ENCODE peak calls at places on chromosomes 1 and 21, in nine cellular contexts. C, L, K, W, T, A, O, J and M are unnamed samples.

GRCh38 chr21:22288885-22289509 is 1290.8 kb downstream of the NCAM2 start:
- DNase-seq in C (no peak), L (no peak), K (no peak), W (no peak), T (no peak), A (no peak), O (no peak), J (no peak), M (no peak)

GRCh38 chr21:37534431-37534830 is 167.9 kb downstream of the DYRK1A start:
- DNase-seq in C (no peak), L (no peak), K (no peak), W (no peak), T (no peak), A (no peak), O (no peak), J (no peak), M (no peak)

GRCh38 chr1:218357893-218358232 is 12.7 kb downstream of the TGFB2 start:
- DNase-seq in C (no peak), L (no peak), K (no peak), W (no peak), T (no peak), A (no peak), O (no peak), J (no peak), M (no peak)

GRCh38 chr1:99580451-99580850 is 65.5 kb upstream of the PALMD start:
- DNase-seq in C (peak; percentile 99), L (no peak), K (no peak), W (peak; percentile 70), T (no peak), A (no peak), O (peak; percentile 66), J (no peak), M (no peak)

GRCh38 chr21:46418265-46418946 is 40.3 kb upstream of the DIP2A start:
- DNase-seq in C (no peak), L (no peak), K (no peak), W (no peak), T (no peak), A (no peak), O (no peak), J (no peak), M (no peak)

GRCh38 chr1:203088441-203088840 is 2.6 kb upstream of the MYOG start:
- DNase-seq in C (no peak), L (no peak), K (no peak), W (peak; percentile 30), T (no peak), A (no peak), O (no peak), J (no peak), M (no peak)

GRCh38 chr1:109823543-109824348 is 60.0 kb upstream of the EPS8L3 start:
- DNase-seq in C (no peak), L (no peak), K (peak; percentile 36), W (peak; percentile 76), T (peak; percentile 20), A (peak; percentile 72), O (no peak), J (no peak), M (no peak)

GRCh38 chr1:204398197-204399125 is 13.2 kb downstream of the PPP1R15B start:
- DNase-seq in C (peak; percentile 87), L (peak; percentile 55), K (peak; percentile 77), W (no peak), T (peak; percentile 92), A (no peak), O (peak; percentile 72), J (peak; percentile 38), M (peak; percentile 37)

GRCh38 chr1:218513248-218513647 is 168.1 kb downstream of the TGFB2 start:
- DNase-seq in C (no peak), L (no peak), K (no peak), W (no peak), T (no peak), A (no peak), O (no peak), J (no peak), M (no peak)

GRCh38 chr1:47249755-47250154 is 17.7 kb upstream of the TAL1 start:
- DNase-seq in C (no peak), L (no peak), K (no peak), W (no peak), T (no peak), A (no peak), O (no peak), J (no peak), M (no peak)

GRCh38 chr1:245288796-245289195 is 134.0 kb downstream of the KIF26B start:
- DNase-seq in C (no peak), L (no peak), K (no peak), W (no peak), T (no peak), A (no peak), O (no peak), J (no peak), M (no peak)

GRCh38 chr1:183471748-183472487 is 381 bp upstream of the SMG7 start:
- DNase-seq in C (peak; percentile 96), L (peak; percentile 98), K (peak; percentile 96), W (peak; percentile 95), T (peak; percentile 96), A (peak; percentile 99), O (peak; percentile 98), J (peak; percentile 94), M (peak; percentile 96)
- TF ChIP-seq CTCF in C (peak; percentile 9), L (no peak), K (no peak), W (no peak), T (no peak), A (no peak), O (no peak), J (no peak), M (peak; percentile 16)

DNA sequence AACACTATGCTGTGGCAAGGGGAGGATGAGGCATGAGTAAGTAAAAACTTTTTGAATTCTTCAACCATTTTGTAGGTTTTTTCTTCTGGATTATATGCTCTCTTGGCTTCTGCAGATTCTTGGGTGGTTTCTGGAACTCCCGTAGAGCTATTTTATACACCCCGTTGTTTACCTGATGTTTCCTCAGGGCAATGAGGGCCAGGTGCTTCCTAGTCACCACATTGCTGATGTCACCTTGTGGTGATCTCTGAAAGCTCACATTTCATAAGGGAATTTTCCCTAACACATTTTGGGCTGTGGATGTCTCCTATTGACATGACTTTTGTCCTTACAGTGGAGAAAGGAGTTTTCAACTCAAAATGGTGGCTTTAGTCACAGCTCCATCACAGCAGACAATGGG is 356.6 kb downstream of the PLA2G4A start:
- DNase-seq in C (no peak), L (no peak), K (no peak), W (no peak), T (no peak), A (no peak), O (no peak), J (no peak), M (no peak)
- TF ChIP-seq CTCF in C (no peak), L (no peak), K (no peak), W (no peak), T (no peak), A (no peak), O (no peak), J (no peak), M (no peak)

DNA sequence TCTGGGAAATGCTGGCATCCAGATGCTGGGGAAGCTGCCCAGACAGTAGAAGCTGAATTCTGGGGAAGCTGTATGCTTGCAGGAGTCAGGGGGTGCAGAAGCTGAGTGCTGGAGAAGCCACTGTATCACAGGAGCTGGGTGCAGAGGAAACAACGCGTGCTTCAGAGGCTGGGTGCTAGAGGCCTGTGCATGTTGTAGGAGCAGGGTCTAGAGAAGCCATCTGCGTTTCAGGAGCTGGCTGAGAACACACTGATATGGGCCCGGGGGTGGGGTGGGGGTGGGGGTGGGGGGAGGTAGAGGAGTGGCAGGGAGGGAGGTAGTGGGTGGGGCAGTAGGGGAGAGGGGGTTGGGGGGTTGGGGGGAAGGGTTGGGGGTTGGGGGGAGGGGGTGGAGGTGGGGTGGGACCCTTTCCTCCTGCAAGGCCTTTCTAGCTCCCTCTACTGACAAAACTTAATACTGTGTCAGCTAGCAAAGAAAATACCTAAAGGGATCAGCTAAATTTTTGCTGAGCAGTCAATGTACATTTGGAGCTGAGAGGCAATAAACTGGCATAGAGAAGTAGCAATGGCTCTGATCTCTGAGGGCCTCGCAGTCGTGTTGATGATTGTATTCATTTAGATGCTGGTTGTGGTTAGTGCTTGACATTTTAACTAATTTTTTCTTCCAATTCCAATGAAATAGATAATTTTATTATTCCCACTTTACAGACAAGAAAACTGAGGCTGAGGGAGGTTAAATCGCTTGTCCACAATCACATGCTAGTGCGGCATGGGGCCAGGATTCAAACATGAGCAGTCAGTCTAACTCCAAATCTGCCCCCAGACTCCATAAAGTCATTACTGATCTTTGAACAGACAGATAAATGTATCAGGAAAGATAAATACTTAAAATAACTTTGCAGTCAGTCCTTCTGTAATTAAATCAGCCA is 356.9 kb downstream of the DISC1 start:
- DNase-seq in C (no peak), L (no peak), K (no peak), W (no peak), T (no peak), A (no peak), O (no peak), J (no peak), M (no peak)
- TF ChIP-seq CTCF in C (no peak), L (no peak), K (no peak), W (no peak), T (no peak), A (no peak), O (peak; percentile 9), J (no peak), M (no peak)

GRCh38 chr1:9603766-9604753 is 15.3 kb downstream of the TMEM201 start:
- DNase-seq in C (no peak), L (no peak), K (no peak), W (no peak), T (no peak), A (no peak), O (no peak), J (no peak), M (no peak)
- TF ChIP-seq CTCF in C (no peak), L (no peak), K (no peak), W (no peak), T (no peak), A (no peak), O (no peak), J (no peak), M (no peak)

GRCh38 chr1:159803946-159804695 is 2.0 kb downstream of the FCRL6 start:
- DNase-seq in C (no peak), L (no peak), K (no peak), W (no peak), T (no peak), A (no peak), O (no peak), J (no peak), M (no peak)
- TF ChIP-seq CTCF in C (no peak), L (no peak), K (no peak), W (no peak), T (no peak), A (no peak), O (no peak), J (no peak), M (no peak)